ENCODE peak calls at places on chromosomes 11 and 22, in four cellular contexts. One of them, this sample, is unnamed.

GRCh38 chr22:43541462-43542407 is 129.9 kb downstream of the MPPED1 start:
- DNase-seq in lower lobe of right lung: no peak
- DNase-seq in GM23338: no peak
- DNase-seq in CD8-positive, alpha-beta T cell: no peak
- DNase-seq in this sample: peak; percentile 24

GRCh38 chr11:9787260-9787659 is 123.4 kb downstream of the SWAP70 start:
- DNase-seq in lower lobe of right lung: no peak
- DNase-seq in GM23338: no peak
- DNase-seq in CD8-positive, alpha-beta T cell: no peak
- DNase-seq in this sample: no peak

GRCh38 chr22:36156515-36157419 is 3.8 kb downstream of the APOL3 start:
- DNase-seq in lower lobe of right lung: peak; percentile 77
- DNase-seq in GM23338: peak; percentile 72
- DNase-seq in CD8-positive, alpha-beta T cell: peak; percentile 59
- DNase-seq in this sample: peak; percentile 91

GRCh38 chr11:120547871-120548681 is 36.5 kb downstream of the GRIK4 start:
- DNase-seq in lower lobe of right lung: peak; percentile 70
- DNase-seq in GM23338: peak; percentile 59
- DNase-seq in CD8-positive, alpha-beta T cell: no peak
- DNase-seq in this sample: peak; percentile 93

GRCh38 chr11:78070606-78071005 is 6.9 kb downstream of the THRSP start:
- DNase-seq in lower lobe of right lung: no peak
- DNase-seq in GM23338: no peak
- DNase-seq in CD8-positive, alpha-beta T cell: no peak
- DNase-seq in this sample: no peak

GRCh38 chr11:45411221-45411946 is 125.2 kb upstream of the SYT13 start:
- DNase-seq in lower lobe of right lung: no peak
- DNase-seq in GM23338: peak; percentile 18
- DNase-seq in CD8-positive, alpha-beta T cell: no peak
- DNase-seq in this sample: no peak

GRCh38 chr11:122494171-122494570 is 161.4 kb upstream of the UBASH3B start:
- DNase-seq in lower lobe of right lung: no peak
- DNase-seq in GM23338: no peak
- DNase-seq in CD8-positive, alpha-beta T cell: no peak
- DNase-seq in this sample: no peak

GRCh38 chr11:128936546-128937275 is 6.0 kb downstream of the TP53AIP1 start:
- DNase-seq in lower lobe of right lung: no peak
- DNase-seq in GM23338: peak; percentile 94
- DNase-seq in CD8-positive, alpha-beta T cell: no peak
- DNase-seq in this sample: no peak

GRCh38 chr22:28703436-28703835 is 23.8 kb upstream of the TTC28 start:
- DNase-seq in lower lobe of right lung: no peak
- DNase-seq in GM23338: no peak
- DNase-seq in CD8-positive, alpha-beta T cell: no peak
- DNase-seq in this sample: no peak

GRCh38 chr11:5203366-5203765 is 2.9 kb upstream of the OR51V1 start:
- DNase-seq in lower lobe of right lung: no peak
- DNase-seq in GM23338: no peak
- DNase-seq in CD8-positive, alpha-beta T cell: no peak
- DNase-seq in this sample: no peak

GRCh38 chr11:97461934-97462333 is 1072.1 kb downstream of the JRKL start:
- DNase-seq in lower lobe of right lung: no peak
- DNase-seq in GM23338: no peak
- DNase-seq in CD8-positive, alpha-beta T cell: no peak
- DNase-seq in this sample: peak; percentile 9

GRCh38 chr22:11307996-11308395 is 4220.0 kb upstream of the OR11H1 start:
- DNase-seq in lower lobe of right lung: no peak
- DNase-seq in GM23338: no peak
- DNase-seq in CD8-positive, alpha-beta T cell: no peak
- DNase-seq in this sample: no peak

GRCh38 chr11:62546244-62546936 is at the start of gene AHNAK:
- DNase-seq in lower lobe of right lung: peak; percentile 90
- DNase-seq in GM23338: peak; percentile 76
- DNase-seq in CD8-positive, alpha-beta T cell: peak; percentile 62
- DNase-seq in this sample: peak; percentile 90

GRCh38 chr11:60193687-60194433 is 11.0 kb upstream of the MS4A6A start:
- DNase-seq in lower lobe of right lung: no peak
- DNase-seq in GM23338: peak; percentile 87
- DNase-seq in CD8-positive, alpha-beta T cell: peak; percentile 31
- DNase-seq in this sample: no peak

GRCh38 chr11:126058090-126058489 is 4.6 kb downstream of the CDON start:
- DNase-seq in lower lobe of right lung: no peak
- DNase-seq in GM23338: no peak
- DNase-seq in CD8-positive, alpha-beta T cell: no peak
- DNase-seq in this sample: no peak

GRCh38 chr11:134476435-134477021 is 64.5 kb upstream of the B3GAT1 start:
- DNase-seq in lower lobe of right lung: no peak
- DNase-seq in GM23338: peak; percentile 88
- DNase-seq in CD8-positive, alpha-beta T cell: no peak
- DNase-seq in this sample: no peak

GRCh38 chr22:47301820-47302475 is 539.5 kb downstream of the TBC1D22A start:
- DNase-seq in lower lobe of right lung: no peak
- DNase-seq in GM23338: no peak
- DNase-seq in CD8-positive, alpha-beta T cell: no peak
- DNase-seq in this sample: no peak

GRCh38 chr22:24325105-24325757 is 54.6 kb downstream of the SPECC1L start:
- DNase-seq in lower lobe of right lung: no peak
- DNase-seq in GM23338: peak; percentile 54
- DNase-seq in CD8-positive, alpha-beta T cell: no peak
- DNase-seq in this sample: no peak

GRCh38 chr11:112834277-112834755 is 126.9 kb upstream of the NCAM1 start:
- DNase-seq in lower lobe of right lung: no peak
- DNase-seq in GM23338: no peak
- DNase-seq in CD8-positive, alpha-beta T cell: no peak
- DNase-seq in this sample: peak; percentile 75

GRCh38 chr11:30465192-30465591 is 121.0 kb downstream of the MPPED2 start:
- DNase-seq in lower lobe of right lung: no peak
- DNase-seq in GM23338: no peak
- DNase-seq in CD8-positive, alpha-beta T cell: no peak
- DNase-seq in this sample: no peak

GRCh38 chr11:75582935-75583709 is 21.1 kb downstream of the SERPINH1 start:
- DNase-seq in lower lobe of right lung: peak; percentile 78
- DNase-seq in GM23338: peak; percentile 89
- DNase-seq in CD8-positive, alpha-beta T cell: no peak
- DNase-seq in this sample: no peak

GRCh38 chr11:82930229-82930628 is 28.7 kb downstream of the DDIAS start:
- DNase-seq in lower lobe of right lung: no peak
- DNase-seq in GM23338: no peak
- DNase-seq in CD8-positive, alpha-beta T cell: no peak
- DNase-seq in this sample: no peak

GRCh38 chr11:9169595-9170295 is 78.3 kb upstream of the SCUBE2 start:
- DNase-seq in lower lobe of right lung: no peak
- DNase-seq in GM23338: no peak
- DNase-seq in CD8-positive, alpha-beta T cell: no peak
- DNase-seq in this sample: no peak

GRCh38 chr11:114110948-114111347 is 51.4 kb downstream of the ZBTB16 start:
- DNase-seq in lower lobe of right lung: no peak
- DNase-seq in GM23338: no peak
- DNase-seq in CD8-positive, alpha-beta T cell: no peak
- DNase-seq in this sample: peak; percentile 61

GRCh38 chr11:17188675-17189074 is 19.1 kb downstream of the PIK3C2A start:
- DNase-seq in lower lobe of right lung: no peak
- DNase-seq in GM23338: peak; percentile 61
- DNase-seq in CD8-positive, alpha-beta T cell: no peak
- DNase-seq in this sample: no peak

GRCh38 chr11:46345131-46345597 is 2.1 kb upstream of the DGKZ start:
- DNase-seq in lower lobe of right lung: peak; percentile 84
- DNase-seq in GM23338: peak; percentile 69
- DNase-seq in CD8-positive, alpha-beta T cell: no peak
- DNase-seq in this sample: peak; percentile 78

GRCh38 chr22:24402460-24403192 is 24.8 kb upstream of the ADORA2A start:
- DNase-seq in lower lobe of right lung: no peak
- DNase-seq in GM23338: no peak
- DNase-seq in CD8-positive, alpha-beta T cell: no peak
- DNase-seq in this sample: peak; percentile 78

GRCh38 chr11:103806130-103806900 is 230.1 kb upstream of the DDI1 start:
- DNase-seq in lower lobe of right lung: no peak
- DNase-seq in GM23338: no peak
- DNase-seq in CD8-positive, alpha-beta T cell: no peak
- DNase-seq in this sample: no peak

GRCh38 chr22:27881404-27881803 is 37.7 kb downstream of the PITPNB start:
- DNase-seq in lower lobe of right lung: no peak
- DNase-seq in GM23338: no peak
- DNase-seq in CD8-positive, alpha-beta T cell: no peak
- DNase-seq in this sample: no peak

GRCh38 chr11:83816572-83817187 is 530.5 kb upstream of the CCDC90B start:
- DNase-seq in lower lobe of right lung: no peak
- DNase-seq in GM23338: peak; percentile 59
- DNase-seq in CD8-positive, alpha-beta T cell: no peak
- DNase-seq in this sample: no peak

GRCh38 chr11:1557904-1558831 is 13.9 kb downstream of the DUSP8 start:
- DNase-seq in lower lobe of right lung: peak; percentile 63
- DNase-seq in GM23338: no peak
- DNase-seq in CD8-positive, alpha-beta T cell: no peak
- DNase-seq in this sample: no peak

GRCh38 chr11:2315395-2316168 is 13.8 kb downstream of the TSPAN32 start:
- DNase-seq in lower lobe of right lung: peak; percentile 46
- DNase-seq in GM23338: no peak
- DNase-seq in CD8-positive, alpha-beta T cell: no peak
- DNase-seq in this sample: peak; percentile 20

GRCh38 chr11:102800774-102801173 is 2.8 kb upstream of the MMP1 start:
- DNase-seq in lower lobe of right lung: no peak
- DNase-seq in GM23338: no peak
- DNase-seq in CD8-positive, alpha-beta T cell: no peak
- DNase-seq in this sample: no peak

GRCh38 chr11:122139595-122139866 is 23.5 kb upstream of the BLID start:
- DNase-seq in lower lobe of right lung: no peak
- DNase-seq in GM23338: no peak
- DNase-seq in CD8-positive, alpha-beta T cell: no peak
- DNase-seq in this sample: no peak

GRCh38 chr22:38950527-38951111 is 6.8 kb upstream of the APOBEC3A start:
- DNase-seq in lower lobe of right lung: peak; percentile 35
- DNase-seq in GM23338: no peak
- DNase-seq in CD8-positive, alpha-beta T cell: no peak
- DNase-seq in this sample: no peak

GRCh38 chr22:48755332-48755949 is 1072.2 kb downstream of the BRD1 start:
- DNase-seq in lower lobe of right lung: no peak
- DNase-seq in GM23338: no peak
- DNase-seq in CD8-positive, alpha-beta T cell: no peak
- DNase-seq in this sample: no peak

GRCh38 chr22:32951081-32951806 is 106.9 kb downstream of the SYN3 start:
- DNase-seq in lower lobe of right lung: no peak
- DNase-seq in GM23338: peak; percentile 70
- DNase-seq in CD8-positive, alpha-beta T cell: no peak
- DNase-seq in this sample: peak; percentile 65

DNA sequence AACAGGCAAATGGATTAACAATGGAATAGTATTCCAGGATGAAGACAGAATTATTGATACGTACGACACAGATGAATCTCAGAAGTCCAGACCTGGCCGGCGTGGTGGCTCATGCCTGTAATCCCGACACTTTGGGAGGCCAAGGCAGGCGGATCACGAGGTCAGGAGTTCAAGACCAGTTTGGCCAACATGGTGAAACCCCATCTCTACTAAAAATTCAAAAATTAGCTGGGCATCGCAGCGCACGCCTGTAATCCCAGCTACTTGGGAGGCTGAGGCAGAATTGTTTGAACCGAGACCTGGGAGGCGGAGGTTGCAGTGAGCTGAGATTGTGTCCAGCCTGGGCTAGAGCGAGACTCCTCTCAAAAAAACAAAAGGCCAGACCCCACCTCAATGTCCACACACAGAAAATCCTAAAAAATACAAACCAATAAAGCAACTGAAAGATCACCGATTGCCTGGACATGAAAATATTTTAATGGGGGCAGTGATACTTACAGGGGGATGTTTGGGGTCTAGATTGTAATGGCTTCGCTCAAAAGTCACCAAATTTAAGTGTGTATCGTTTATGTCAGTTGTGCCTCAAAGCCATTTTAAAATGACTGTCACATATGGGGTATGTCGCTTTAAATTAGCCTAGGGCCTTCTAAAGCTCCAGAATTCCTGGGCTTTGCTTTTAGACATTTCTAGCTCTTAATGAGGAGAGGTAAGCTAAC is 3.8 kb downstream of the RPS25 start:
- DNase-seq in lower lobe of right lung: no peak
- DNase-seq in GM23338: no peak
- DNase-seq in CD8-positive, alpha-beta T cell: no peak
- DNase-seq in this sample: no peak
- H3K27ac ChIP-seq in lower lobe of right lung: no peak overlapping the region
- H3K27ac ChIP-seq in GM23338: peak overlapping the region; percentile 87
- H3K27ac ChIP-seq in CD8-positive, alpha-beta T cell: no peak overlapping the region
- H3K27ac ChIP-seq in this sample: no peak overlapping the region

GRCh38 chr11:118873804-118874203 is 9.9 kb upstream of the CXCR5 start:
- DNase-seq in lower lobe of right lung: no peak
- DNase-seq in GM23338: no peak
- DNase-seq in CD8-positive, alpha-beta T cell: no peak
- DNase-seq in this sample: no peak
- H3K27ac ChIP-seq in lower lobe of right lung: no peak overlapping the region
- H3K27ac ChIP-seq in GM23338: no peak overlapping the region
- H3K27ac ChIP-seq in CD8-positive, alpha-beta T cell: no peak overlapping the region
- H3K27ac ChIP-seq in this sample: no peak overlapping the region

DNA sequence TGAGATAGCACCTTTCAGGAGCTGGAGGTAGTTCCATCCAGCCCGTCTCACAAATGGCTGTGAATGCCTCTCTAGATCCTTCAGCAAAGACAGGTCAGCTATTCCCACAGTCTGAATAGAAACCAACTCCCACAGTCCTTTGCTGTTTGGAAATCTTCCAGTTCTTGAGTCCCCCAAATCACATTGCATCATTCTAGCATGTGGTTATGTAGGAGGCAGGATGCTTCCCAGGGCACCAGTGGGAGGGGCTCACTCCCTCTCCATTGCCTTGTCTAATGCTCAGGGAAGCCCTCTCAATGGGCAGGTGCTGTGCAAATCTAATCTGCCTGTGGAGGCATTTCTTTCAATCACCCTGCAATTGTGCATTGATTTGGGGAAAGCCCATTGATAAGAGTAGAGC is 14.6 kb downstream of the NAV2 start:
- DNase-seq in lower lobe of right lung: no peak
- DNase-seq in GM23338: no peak
- DNase-seq in CD8-positive, alpha-beta T cell: no peak
- DNase-seq in this sample: no peak
- H3K27ac ChIP-seq in lower lobe of right lung: peak overlapping the region; percentile 81
- H3K27ac ChIP-seq in GM23338: no peak overlapping the region
- H3K27ac ChIP-seq in CD8-positive, alpha-beta T cell: no peak overlapping the region
- H3K27ac ChIP-seq in this sample: no peak overlapping the region

GRCh38 chr22:23204541-23205157 is 24.3 kb downstream of the BCR start:
- DNase-seq in lower lobe of right lung: peak; percentile 52
- DNase-seq in GM23338: no peak
- DNase-seq in CD8-positive, alpha-beta T cell: no peak
- DNase-seq in this sample: peak; percentile 94

GRCh38 chr22:23202812-23203451 is 22.6 kb downstream of the BCR start:
- DNase-seq in lower lobe of right lung: no peak
- DNase-seq in GM23338: no peak
- DNase-seq in CD8-positive, alpha-beta T cell: no peak
- DNase-seq in this sample: no peak

GRCh38 chr22:23205330-23205729 is 25.0 kb downstream of the BCR start:
- DNase-seq in lower lobe of right lung: no peak
- DNase-seq in GM23338: no peak
- DNase-seq in CD8-positive, alpha-beta T cell: no peak
- DNase-seq in this sample: peak; percentile 3

GRCh38 chr22:23203452-23204124 is 23.3 kb downstream of the BCR start:
- DNase-seq in lower lobe of right lung: peak; percentile 17
- DNase-seq in GM23338: no peak
- DNase-seq in CD8-positive, alpha-beta T cell: no peak
- DNase-seq in this sample: no peak

GRCh38 chr22:23204125-23204488 is 23.8 kb downstream of the BCR start:
- DNase-seq in lower lobe of right lung: peak; percentile 8
- DNase-seq in GM23338: no peak
- DNase-seq in CD8-positive, alpha-beta T cell: no peak
- DNase-seq in this sample: no peak
- H3K27ac ChIP-seq in lower lobe of right lung: no peak overlapping the region
- H3K27ac ChIP-seq in GM23338: no peak overlapping the region
- H3K27ac ChIP-seq in CD8-positive, alpha-beta T cell: no peak overlapping the region
- H3K27ac ChIP-seq in this sample: peak overlapping the region; percentile 52

GRCh38 chr11:69167916-69168691 is 12.4 kb downstream of the SMIM38 start:
- DNase-seq in lower lobe of right lung: no peak
- DNase-seq in GM23338: no peak
- DNase-seq in CD8-positive, alpha-beta T cell: no peak
- DNase-seq in this sample: peak; percentile 29
- H3K27ac ChIP-seq in lower lobe of right lung: no peak overlapping the region
- H3K27ac ChIP-seq in GM23338: no peak overlapping the region
- H3K27ac ChIP-seq in CD8-positive, alpha-beta T cell: no peak overlapping the region
- H3K27ac ChIP-seq in this sample: no peak overlapping the region

This sample was measured in right lobe of liver.